ENCODE peak calls at places on chromosomes 12 and 14, in four cellular contexts. One of them, this sample, is unnamed.

GRCh38 chr12:20369164-20370000 is 1.0 kb downstream of the PDE3A start:
- DNase-seq in dorsolateral prefrontal cortex: peak
- DNase-seq in fibroblast of pulmonary artery: peak
- DNase-seq in AG09309: no peak
- DNase-seq in this sample: no peak

GRCh38 chr14:59358105-59358504 is 107.1 kb downstream of the GPR135 start:
- DNase-seq in dorsolateral prefrontal cortex: no peak
- DNase-seq in fibroblast of pulmonary artery: peak
- DNase-seq in AG09309: peak
- DNase-seq in this sample: no peak

GRCh38 chr12:12327802-12328201 is 22.2 kb downstream of the MANSC1 start:
- DNase-seq in dorsolateral prefrontal cortex: no peak
- DNase-seq in fibroblast of pulmonary artery: peak
- DNase-seq in AG09309: no peak
- DNase-seq in this sample: no peak

GRCh38 chr12:92753976-92754885 is 51.4 kb downstream of the PLEKHG7 start:
- DNase-seq in dorsolateral prefrontal cortex: no peak
- DNase-seq in fibroblast of pulmonary artery: peak
- DNase-seq in AG09309: no peak
- DNase-seq in this sample: no peak

GRCh38 chr12:70994217-70994788 is 73.8 kb upstream of the PTPRR start:
- DNase-seq in dorsolateral prefrontal cortex: no peak
- DNase-seq in fibroblast of pulmonary artery: peak
- DNase-seq in AG09309: peak
- DNase-seq in this sample: no peak

GRCh38 chr12:26810330-26810729 is 22.7 kb downstream of the ITPR2 start:
- DNase-seq in dorsolateral prefrontal cortex: no peak
- DNase-seq in fibroblast of pulmonary artery: peak
- DNase-seq in AG09309: no peak
- DNase-seq in this sample: no peak

GRCh38 chr12:68237068-68237467 is 11.5 kb upstream of the IL26 start:
- DNase-seq in dorsolateral prefrontal cortex: no peak
- DNase-seq in fibroblast of pulmonary artery: no peak
- DNase-seq in AG09309: no peak
- DNase-seq in this sample: no peak

GRCh38 chr14:69133206-69134125 is 19.5 kb downstream of the DCAF5 start:
- DNase-seq in dorsolateral prefrontal cortex: no peak
- DNase-seq in fibroblast of pulmonary artery: peak
- DNase-seq in AG09309: peak
- DNase-seq in this sample: no peak

GRCh38 chr14:77011226-77011762 is 17.2 kb downstream of the IRF2BPL start:
- DNase-seq in dorsolateral prefrontal cortex: no peak
- DNase-seq in fibroblast of pulmonary artery: no peak
- DNase-seq in AG09309: no peak
- DNase-seq in this sample: no peak

GRCh38 chr12:44317651-44318126 is 481.8 kb downstream of the TMEM117 start:
- DNase-seq in dorsolateral prefrontal cortex: no peak
- DNase-seq in fibroblast of pulmonary artery: peak
- DNase-seq in AG09309: no peak
- DNase-seq in this sample: peak

GRCh38 chr12:127487031-127487430 is 779.9 kb upstream of the TMEM132C start:
- DNase-seq in dorsolateral prefrontal cortex: no peak
- DNase-seq in fibroblast of pulmonary artery: no peak
- DNase-seq in AG09309: no peak
- DNase-seq in this sample: no peak

GRCh38 chr12:20549115-20549719 is 145.9 kb upstream of the SLCO1C1 start:
- DNase-seq in dorsolateral prefrontal cortex: peak
- DNase-seq in fibroblast of pulmonary artery: peak
- DNase-seq in AG09309: no peak
- DNase-seq in this sample: no peak

GRCh38 chr12:69274861-69275260 is 35.5 kb downstream of the CPSF6 start:
- DNase-seq in dorsolateral prefrontal cortex: no peak
- DNase-seq in fibroblast of pulmonary artery: peak
- DNase-seq in AG09309: no peak
- DNase-seq in this sample: no peak

GRCh38 chr12:49887091-49887490 is 16.6 kb downstream of the FAIM2 start:
- DNase-seq in dorsolateral prefrontal cortex: no peak
- DNase-seq in fibroblast of pulmonary artery: no peak
- DNase-seq in AG09309: no peak
- DNase-seq in this sample: no peak

GRCh38 chr12:94621662-94622359 is 28.5 kb downstream of the TMCC3 start:
- DNase-seq in dorsolateral prefrontal cortex: no peak
- DNase-seq in fibroblast of pulmonary artery: peak
- DNase-seq in AG09309: no peak
- DNase-seq in this sample: peak
- H3K4me3 ChIP-seq in dorsolateral prefrontal cortex: no peak
- H3K4me3 ChIP-seq in fibroblast of pulmonary artery: peak
- H3K4me3 ChIP-seq in AG09309: no peak
- H3K4me3 ChIP-seq in this sample: peak

DNA sequence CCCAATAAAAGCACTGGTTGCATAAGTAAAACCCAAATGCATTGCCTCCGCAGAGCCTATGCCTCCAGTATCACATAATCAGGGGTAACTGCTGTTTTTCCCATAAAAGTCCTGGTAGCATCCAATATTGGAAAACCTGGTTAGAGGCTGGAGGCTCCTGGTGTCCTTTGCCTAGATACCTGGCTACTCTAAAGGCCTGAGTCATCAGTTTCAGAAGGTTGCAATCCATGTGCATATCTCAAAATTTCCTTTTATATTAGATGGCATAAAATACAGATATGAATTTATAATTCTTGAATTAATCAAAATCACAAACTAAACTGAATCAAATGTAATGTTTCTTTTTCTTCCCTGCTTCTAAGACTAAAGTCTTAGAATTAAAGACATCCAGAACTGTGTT is 164.2 kb upstream of the DCN start:
- DNase-seq in dorsolateral prefrontal cortex: no peak
- DNase-seq in fibroblast of pulmonary artery: no peak
- DNase-seq in AG09309: no peak
- DNase-seq in this sample: no peak
- H3K4me3 ChIP-seq in dorsolateral prefrontal cortex: no peak
- H3K4me3 ChIP-seq in fibroblast of pulmonary artery: no peak
- H3K4me3 ChIP-seq in AG09309: no peak
- H3K4me3 ChIP-seq in this sample: no peak

DNA sequence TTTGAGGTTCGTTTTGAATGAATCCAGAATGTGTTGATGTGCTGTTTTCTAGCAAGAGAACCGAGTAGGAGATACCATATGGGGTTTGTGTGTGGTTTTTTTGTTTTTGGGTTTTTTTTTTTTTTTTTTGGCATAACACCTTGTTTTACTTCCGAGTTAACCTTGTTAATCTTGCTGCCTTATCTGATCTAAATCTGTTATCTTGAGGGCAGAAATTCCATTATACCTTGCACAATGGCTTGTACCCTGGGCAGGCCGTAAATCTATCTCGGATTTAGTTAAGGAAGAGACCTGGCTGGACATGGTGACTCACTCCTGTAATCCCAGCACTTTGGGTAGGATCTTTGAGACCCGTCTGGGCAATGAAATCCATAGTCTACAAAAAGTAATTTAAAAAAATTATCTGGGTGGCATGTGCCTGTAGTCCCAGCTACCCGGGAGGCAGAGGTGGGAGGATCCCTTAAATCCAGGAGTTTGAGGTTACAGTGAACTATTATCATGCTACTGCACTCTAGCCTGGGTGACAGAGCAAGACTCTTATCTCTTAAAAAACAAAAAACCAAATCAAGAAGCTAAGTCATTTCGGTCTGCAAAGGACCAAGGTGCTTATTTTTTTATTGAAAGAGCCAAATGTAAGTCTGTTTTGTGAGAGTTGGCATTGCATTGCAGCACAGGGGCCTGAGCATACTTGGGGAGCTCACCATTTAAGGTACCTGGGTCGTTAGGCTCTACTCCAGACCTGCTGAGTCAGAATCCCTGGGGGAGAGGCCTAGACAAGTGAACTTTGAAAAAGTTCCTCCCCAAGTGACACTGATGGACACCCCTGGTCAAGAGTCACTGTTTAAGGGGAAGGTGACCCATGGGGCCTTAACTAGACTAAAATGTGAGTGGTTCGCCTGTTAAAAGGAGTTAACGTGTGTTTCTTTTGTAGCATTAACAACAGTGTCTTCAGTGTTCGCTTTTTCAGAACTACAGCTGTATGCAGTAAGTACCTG is 6.7 kb downstream of the DLST start:
- DNase-seq in dorsolateral prefrontal cortex: no peak
- DNase-seq in fibroblast of pulmonary artery: no peak
- DNase-seq in AG09309: no peak
- DNase-seq in this sample: no peak
- H3K4me3 ChIP-seq in dorsolateral prefrontal cortex: no peak
- H3K4me3 ChIP-seq in fibroblast of pulmonary artery: no peak
- H3K4me3 ChIP-seq in AG09309: no peak
- H3K4me3 ChIP-seq in this sample: no peak

GRCh38 chr12:97568336-97569180 is 106.0 kb downstream of the RMST start:
- DNase-seq in dorsolateral prefrontal cortex: no peak
- DNase-seq in fibroblast of pulmonary artery: no peak
- DNase-seq in AG09309: no peak
- DNase-seq in this sample: no peak
- H3K4me3 ChIP-seq in dorsolateral prefrontal cortex: no peak
- H3K4me3 ChIP-seq in fibroblast of pulmonary artery: no peak
- H3K4me3 ChIP-seq in AG09309: no peak
- H3K4me3 ChIP-seq in this sample: no peak

DNA sequence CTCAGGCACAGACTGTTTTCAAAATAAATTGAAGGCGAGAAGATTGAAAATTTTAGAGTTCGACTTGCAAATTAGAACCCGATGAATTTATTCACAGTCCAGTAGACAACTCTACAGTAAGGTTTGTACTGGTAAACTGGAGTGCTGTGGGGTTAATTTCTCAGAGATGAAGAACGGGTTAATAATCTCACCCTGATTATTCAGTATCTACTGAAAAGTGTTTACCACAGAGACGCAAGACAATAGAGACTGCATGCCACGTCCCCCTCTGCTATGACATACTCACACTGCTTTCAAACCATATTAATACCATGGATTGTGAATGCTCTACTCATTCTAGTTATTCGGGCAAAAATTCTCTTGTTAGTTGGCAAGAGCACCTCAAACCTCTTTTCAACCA is 36.1 kb downstream of the CFL2 start:
- DNase-seq in dorsolateral prefrontal cortex: no peak
- DNase-seq in fibroblast of pulmonary artery: peak
- DNase-seq in AG09309: no peak
- DNase-seq in this sample: no peak
- H3K4me3 ChIP-seq in dorsolateral prefrontal cortex: no peak
- H3K4me3 ChIP-seq in fibroblast of pulmonary artery: no peak
- H3K4me3 ChIP-seq in AG09309: no peak
- H3K4me3 ChIP-seq in this sample: no peak

DNA sequence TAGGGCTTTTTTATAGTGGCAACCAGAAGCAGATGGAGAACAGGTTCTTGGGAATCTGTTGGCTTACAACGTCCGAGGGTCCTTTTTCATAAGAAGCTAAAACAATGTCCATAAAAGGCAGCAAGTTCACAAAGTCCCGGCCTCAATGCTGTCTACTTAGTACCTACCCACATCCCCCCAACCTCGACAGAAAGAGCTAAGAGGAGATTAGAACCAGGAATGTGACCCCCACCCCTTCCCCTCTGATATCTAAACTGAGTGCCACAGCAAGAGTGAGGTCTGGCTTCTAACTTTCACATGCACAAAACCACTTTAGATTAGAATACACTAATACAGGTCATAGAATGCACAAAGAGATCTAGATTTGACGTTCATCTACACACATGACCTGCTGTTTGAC is 4.5 kb downstream of the DPF3 start:
- DNase-seq in dorsolateral prefrontal cortex: no peak
- DNase-seq in fibroblast of pulmonary artery: no peak
- DNase-seq in AG09309: no peak
- DNase-seq in this sample: no peak
- H3K4me3 ChIP-seq in dorsolateral prefrontal cortex: no peak
- H3K4me3 ChIP-seq in fibroblast of pulmonary artery: no peak
- H3K4me3 ChIP-seq in AG09309: no peak
- H3K4me3 ChIP-seq in this sample: no peak

GRCh38 chr12:3227076-3227975 is 150.1 kb downstream of the TSPAN9 start:
- DNase-seq in dorsolateral prefrontal cortex: no peak
- DNase-seq in fibroblast of pulmonary artery: no peak
- DNase-seq in AG09309: no peak
- DNase-seq in this sample: no peak
- H3K4me3 ChIP-seq in dorsolateral prefrontal cortex: no peak
- H3K4me3 ChIP-seq in fibroblast of pulmonary artery: no peak
- H3K4me3 ChIP-seq in AG09309: no peak
- H3K4me3 ChIP-seq in this sample: no peak

GRCh38 chr12:104957388-104958008 is 592 bp downstream of the SLC41A2 start:
- DNase-seq in dorsolateral prefrontal cortex: peak
- DNase-seq in fibroblast of pulmonary artery: no peak
- DNase-seq in AG09309: no peak
- DNase-seq in this sample: peak
- H3K4me3 ChIP-seq in dorsolateral prefrontal cortex: peak
- H3K4me3 ChIP-seq in fibroblast of pulmonary artery: peak
- H3K4me3 ChIP-seq in AG09309: peak
- H3K4me3 ChIP-seq in this sample: peak

DNA sequence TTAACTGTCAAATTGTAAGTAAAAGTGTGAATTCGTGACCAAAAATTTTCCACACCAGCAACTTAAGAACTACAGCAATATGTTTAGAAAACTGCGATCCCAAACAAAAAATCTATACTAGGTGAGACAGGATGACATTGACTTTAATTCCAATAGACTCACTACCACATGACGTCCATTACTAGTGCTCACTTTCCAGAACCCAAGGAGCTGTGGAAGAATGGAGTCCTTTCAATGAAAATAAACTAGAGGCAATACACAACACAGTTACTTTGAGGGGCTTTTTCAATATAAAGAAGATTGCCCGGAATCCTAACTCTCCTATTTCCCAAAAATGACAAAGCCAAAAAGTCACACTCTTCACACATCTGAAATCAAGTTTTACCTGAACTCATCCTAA is 1.4 kb downstream of the EPS8 start:
- DNase-seq in dorsolateral prefrontal cortex: no peak
- DNase-seq in fibroblast of pulmonary artery: no peak
- DNase-seq in AG09309: no peak
- DNase-seq in this sample: no peak
- H3K4me3 ChIP-seq in dorsolateral prefrontal cortex: peak
- H3K4me3 ChIP-seq in fibroblast of pulmonary artery: peak
- H3K4me3 ChIP-seq in AG09309: peak
- H3K4me3 ChIP-seq in this sample: peak

This sample was measured in naive thymus-derived CD4-positive, alpha-beta T cell.